ENCODE peak calls at places on chromosomes 6 and 20, in seven cellular contexts. O is activated T-helper 1 cell treated with anti-CD3 and anti-CD28 coated beads, Interleukin-12 subunit alpha, Interleukin-12 subunit beta, Interleukin-2, Interleukin-4 antibody, amounts not matched to agents 30 ng/mL and 10 ng/mL and 1 ng/mL, durations not matched to agents 14 hours and 24 hours and 36 hours; B is COR-L47; W is stimulated activated naive CD8-positive, alpha-beta T cell treated with anti-CD3 and anti-CD28 coated beads, Interleukin-15, Interleukin-2, amounts not matched to agents 100 U/mL and 50 U/mL, for 24 hours; Y is midbrain; S is SK-N-SH; G is DMS153. Z is an unnamed sample.

GRCh38 chr6:155660243-155660977 is 204.8 kb upstream of the NOX3 start:
- DNase-seq in O (no peak), G (no peak), Y (no peak), B (no peak), W (no peak), S (no peak), Z (no peak)

GRCh38 chr6:148893073-148893472 is 146.2 kb downstream of the UST start:
- DNase-seq in Y (no peak), G (no peak), B (no peak), O (no peak), W (no peak), S (no peak), Z (no peak)

GRCh38 chr6:11094411-11094851 is 797 bp downstream of the SMIM13 start:
- DNase-seq in O (peak; percentile 37), G (peak; percentile 6), B (peak; percentile 33), Y (peak; percentile 23), S (peak; percentile 65), W (peak; percentile 62), Z (peak; percentile 4)

GRCh38 chr6:42259841-42260395 is 42.3 kb upstream of the MRPS10 start:
- DNase-seq in S (no peak), Y (no peak), G (no peak), B (no peak), O (no peak), W (no peak), Z (no peak)

GRCh38 chr6:150202404-150202803 is 59.6 kb downstream of the PPP1R14C start:
- DNase-seq in Y (no peak), S (no peak), W (no peak), O (no peak), B (no peak), G (no peak), Z (no peak)

GRCh38 chr6:53481328-53481727 is 63.6 kb downstream of the GCLC start:
- DNase-seq in B (no peak), Y (no peak), O (no peak), S (no peak), G (no peak), W (no peak), Z (no peak)

GRCh38 chr6:24899647-24900325 is 36.0 kb downstream of the RIPOR2 start:
- DNase-seq in Y (no peak), G (no peak), O (no peak), S (no peak), B (no peak), W (peak; percentile 48), Z (no peak)

GRCh38 chr6:48101277-48101676 is 9.7 kb downstream of the PTCHD4 start:
- DNase-seq in S (no peak), B (no peak), G (no peak), O (no peak), Y (no peak), W (no peak), Z (no peak)

GRCh38 chr6:105810105-105810921 is 275.8 kb upstream of the PRDM1 start:
- DNase-seq in W (peak; percentile 49), Y (no peak), O (peak; percentile 73), G (no peak), S (no peak), B (no peak), Z (no peak)

GRCh38 chr6:41966961-41967311 is 25.3 kb upstream of the CCND3 start:
- DNase-seq in Y (no peak), B (no peak), G (no peak), S (no peak), W (peak; percentile 16), O (no peak), Z (no peak)

GRCh38 chr6:22411408-22412105 is 114.7 kb upstream of the PRL start:
- DNase-seq in S (peak; percentile 42), G (no peak), O (no peak), B (no peak), W (no peak), Y (no peak), Z (no peak)

GRCh38 chr20:35329435-35330139 is 37.4 kb upstream of the FAM83C start:
- DNase-seq in S (peak; percentile 34), Y (no peak), B (no peak), G (peak; percentile 15), W (peak; percentile 78), O (peak; percentile 27), Z (no peak)

GRCh38 chr6:30681696-30682180 is 4.7 kb downstream of the PPP1R18 start:
- DNase-seq in B (no peak), O (no peak), S (no peak), G (no peak), Y (no peak), W (no peak), Z (no peak)

GRCh38 chr6:164122109-164122508 is 707.6 kb downstream of the QKI start:
- DNase-seq in B (no peak), O (no peak), S (no peak), G (no peak), Y (no peak), W (no peak), Z (no peak)

GRCh38 chr20:20292472-20292871 is 75.4 kb upstream of the INSM1 start:
- DNase-seq in S (no peak), O (no peak), G (no peak), W (no peak), Y (no peak), B (no peak), Z (no peak)

GRCh38 chr20:44494266-44494665 is 18.6 kb downstream of the TTPAL start:
- DNase-seq in G (no peak), O (no peak), W (no peak), Y (no peak), B (no peak), S (no peak), Z (no peak)

GRCh38 chr20:37968726-37969401 is 64.4 kb downstream of the TTI1 start:
- DNase-seq in G (peak; percentile 32), B (peak; percentile 11), S (no peak), W (no peak), Y (no peak), O (no peak), Z (no peak)

GRCh38 chr6:148298683-148299082 is 44.0 kb upstream of the SASH1 start:
- DNase-seq in S (no peak), O (no peak), Y (no peak), B (no peak), G (no peak), W (no peak), Z (no peak)

GRCh38 chr6:148831064-148831463 is 84.2 kb downstream of the UST start:
- DNase-seq in O (no peak), G (no peak), Y (no peak), B (no peak), S (no peak), W (peak; percentile 8), Z (no peak)

GRCh38 chr6:109526905-109527628 is 44.0 kb upstream of the ZBTB24 start:
- DNase-seq in W (peak; percentile 57), O (peak; percentile 35), S (peak; percentile 46), G (peak; percentile 46), B (peak; percentile 30), Y (peak; percentile 39), Z (no peak)

GRCh38 chr20:60804240-60804917 is 447.7 kb upstream of the CDH4 start:
- DNase-seq in W (no peak), S (no peak), G (no peak), O (no peak), B (no peak), Y (no peak), Z (no peak)

GRCh38 chr20:57124346-57124745 is 142.1 kb downstream of the BMP7 start:
- DNase-seq in W (no peak), G (no peak), B (no peak), O (no peak), S (no peak), Y (no peak), Z (no peak)

GRCh38 chr6:110221738-110222137 is 41.5 kb downstream of the CDC40 start:
- DNase-seq in G (no peak), S (no peak), W (no peak), Y (no peak), O (no peak), B (no peak), Z (no peak)

GRCh38 chr6:149118737-149119653 is 198.5 kb upstream of the TAB2 start:
- DNase-seq in B (no peak), W (no peak), S (no peak), Y (no peak), G (no peak), O (no peak), Z (no peak)

GRCh38 chr6:152173321-152173720 is 365.8 kb downstream of the ESR1 start:
- DNase-seq in S (no peak), O (no peak), W (no peak), B (no peak), G (no peak), Y (no peak), Z (no peak)

GRCh38 chr6:93562566-93562965 is 143.2 kb upstream of the EPHA7 start:
- DNase-seq in O (no peak), G (no peak), S (no peak), B (no peak), Y (no peak), W (no peak), Z (no peak)

GRCh38 chr6:84224251-84224650 is 3.2 kb downstream of the CEP162 start:
- DNase-seq in S (no peak), O (no peak), B (no peak), Y (no peak), W (no peak), G (no peak), Z (no peak)

GRCh38 chr20:44610313-44610965 is 28.1 kb downstream of the PKIG start:
- DNase-seq in G (no peak), O (no peak), W (no peak), Y (no peak), S (no peak), B (no peak), Z (no peak)

GRCh38 chr6:75145976-75146375 is 59.9 kb downstream of the COL12A1 start:
- DNase-seq in O (no peak), B (no peak), G (no peak), Y (no peak), W (no peak), S (no peak), Z (no peak)

GRCh38 chr6:48186746-48187145 is 75.7 kb upstream of the PTCHD4 start:
- DNase-seq in W (no peak), S (no peak), O (no peak), B (no peak), G (no peak), Y (no peak), Z (no peak)

Z was measured in anterior cingulate cortex.